ENCODE peak calls at places on chromosomes 13 and 19, in four cellular contexts. One of them, this sample, is unnamed.
A peak's percentile ranks its signal among the peaks of the same experiment; 100 is the strongest.

GRCh38 chr19:3333020-3333583 is 33.3 kb upstream of the NFIC start:
- DNase-seq in neural progenitor cell: no peak
- DNase-seq in lung: no peak
- DNase-seq in breast epithelium: no peak
- DNase-seq in this sample: no peak

GRCh38 chr19:6108721-6109633 is 1.3 kb downstream of the RFX2 start:
- DNase-seq in lung: peak; percentile 60
- DNase-seq in breast epithelium: peak; percentile 68
- DNase-seq in neural progenitor cell: peak; percentile 57
- DNase-seq in this sample: no peak

GRCh38 chr13:61414686-61415664 is 674 bp downstream of the PCDH20 start:
- DNase-seq in breast epithelium: no peak
- DNase-seq in lung: peak; percentile 77
- DNase-seq in neural progenitor cell: peak; percentile 91
- DNase-seq in this sample: peak; percentile 57

GRCh38 chr19:12834976-12835757 is 788 bp upstream of the RTBDN start:
- DNase-seq in breast epithelium: no peak
- DNase-seq in lung: no peak
- DNase-seq in neural progenitor cell: peak; percentile 57
- DNase-seq in this sample: no peak

GRCh38 chr13:100244431-100244830 is 155.5 kb downstream of the PCCA start:
- DNase-seq in neural progenitor cell: no peak
- DNase-seq in lung: no peak
- DNase-seq in breast epithelium: no peak
- DNase-seq in this sample: no peak

GRCh38 chr13:111005808-111006494 is 91.1 kb upstream of the ANKRD10 start:
- DNase-seq in lung: no peak
- DNase-seq in neural progenitor cell: no peak
- DNase-seq in breast epithelium: no peak
- DNase-seq in this sample: no peak

GRCh38 chr13:101757446-101758039 is 305.1 kb downstream of the ITGBL1 start:
- DNase-seq in lung: no peak
- DNase-seq in breast epithelium: no peak
- DNase-seq in neural progenitor cell: peak; percentile 9
- DNase-seq in this sample: no peak

GRCh38 chr19:1955171-1956142 is 14.5 kb downstream of the CSNK1G2 start:
- DNase-seq in lung: no peak
- DNase-seq in breast epithelium: no peak
- DNase-seq in neural progenitor cell: no peak
- DNase-seq in this sample: no peak

GRCh38 chr19:43675269-43675879 is 5.4 kb upstream of the PLAUR start:
- DNase-seq in breast epithelium: peak; percentile 74
- DNase-seq in neural progenitor cell: no peak
- DNase-seq in lung: peak; percentile 58
- DNase-seq in this sample: peak; percentile 77

GRCh38 chr13:47610687-47611086 is 390.4 kb downstream of the SUCLA2 start:
- DNase-seq in lung: no peak
- DNase-seq in neural progenitor cell: no peak
- DNase-seq in breast epithelium: no peak
- DNase-seq in this sample: no peak

GRCh38 chr13:80476953-80477352 is 136.0 kb upstream of the SPRY2 start:
- DNase-seq in lung: no peak
- DNase-seq in breast epithelium: no peak
- DNase-seq in neural progenitor cell: no peak
- DNase-seq in this sample: no peak

GRCh38 chr13:74251778-74252519 is 117.7 kb upstream of the KLF12 start:
- DNase-seq in breast epithelium: no peak
- DNase-seq in neural progenitor cell: no peak
- DNase-seq in lung: no peak
- DNase-seq in this sample: no peak

GRCh38 chr19:8528500-8528899 is 14.5 kb upstream of the ZNF414 start:
- DNase-seq in neural progenitor cell: no peak
- DNase-seq in breast epithelium: no peak
- DNase-seq in lung: no peak
- DNase-seq in this sample: no peak

GRCh38 chr19:11261902-11262839 is at the start of gene DOCK6:
- DNase-seq in neural progenitor cell: peak; percentile 80
- DNase-seq in breast epithelium: peak; percentile 33
- DNase-seq in lung: no peak
- DNase-seq in this sample: no peak

GRCh38 chr13:112246731-112247470 is 129.3 kb upstream of the SPACA7 start:
- DNase-seq in neural progenitor cell: no peak
- DNase-seq in lung: peak; percentile 19
- DNase-seq in breast epithelium: no peak
- DNase-seq in this sample: no peak

GRCh38 chr13:55727683-55728082 is 1413.0 kb upstream of the PRR20A start:
- DNase-seq in lung: no peak
- DNase-seq in neural progenitor cell: no peak
- DNase-seq in breast epithelium: no peak
- DNase-seq in this sample: no peak

GRCh38 chr19:43596842-43597461 is 557 bp downstream of the ZNF576 start:
- DNase-seq in breast epithelium: no peak
- DNase-seq in neural progenitor cell: peak; percentile 18
- DNase-seq in lung: no peak
- DNase-seq in this sample: no peak

GRCh38 chr13:45325806-45326205 is 15.2 kb downstream of the TPT1 start:
- DNase-seq in lung: no peak
- DNase-seq in breast epithelium: no peak
- DNase-seq in neural progenitor cell: no peak
- DNase-seq in this sample: peak; percentile 75

GRCh38 chr19:38944981-38945506 is 14.3 kb downstream of the MRPS12 start:
- DNase-seq in neural progenitor cell: no peak
- DNase-seq in breast epithelium: no peak
- DNase-seq in lung: no peak
- DNase-seq in this sample: no peak

GRCh38 chr13:111177081-111177711 is 62.1 kb downstream of the ARHGEF7 start:
- DNase-seq in lung: no peak
- DNase-seq in breast epithelium: peak; percentile 27
- DNase-seq in neural progenitor cell: no peak
- DNase-seq in this sample: no peak

GRCh38 chr19:3508771-3509535 is 2.8 kb downstream of the FZR1 start:
- DNase-seq in breast epithelium: no peak
- DNase-seq in neural progenitor cell: no peak
- DNase-seq in lung: no peak
- DNase-seq in this sample: no peak

GRCh38 chr13:72651196-72651595 is 76.2 kb downstream of the MZT1 start:
- DNase-seq in lung: no peak
- DNase-seq in neural progenitor cell: peak; percentile 58
- DNase-seq in breast epithelium: no peak
- DNase-seq in this sample: no peak

GRCh38 chr19:4817467-4818277 is 13.8 kb downstream of the TICAM1 start:
- DNase-seq in lung: no peak
- DNase-seq in neural progenitor cell: no peak
- DNase-seq in breast epithelium: no peak
- DNase-seq in this sample: no peak

GRCh38 chr19:44156475-44156874 is 8.4 kb upstream of the ZNF226 start:
- DNase-seq in breast epithelium: no peak
- DNase-seq in lung: no peak
- DNase-seq in neural progenitor cell: no peak
- DNase-seq in this sample: no peak

GRCh38 chr13:73870970-73871935 is 263.0 kb downstream of the KLF12 start:
- DNase-seq in lung: no peak
- DNase-seq in neural progenitor cell: no peak
- DNase-seq in breast epithelium: no peak
- DNase-seq in this sample: peak; percentile 34

GRCh38 chr13:72886272-72887062 is 104.5 kb downstream of the PIBF1 start:
- DNase-seq in lung: no peak
- DNase-seq in neural progenitor cell: no peak
- DNase-seq in breast epithelium: no peak
- DNase-seq in this sample: no peak

GRCh38 chr19:52936151-52936957 is 13.1 kb upstream of the ZNF888 start:
- DNase-seq in neural progenitor cell: no peak
- DNase-seq in lung: no peak
- DNase-seq in breast epithelium: no peak
- DNase-seq in this sample: no peak

GRCh38 chr13:93079294-93079693 is 147.3 kb upstream of the GPC6 start:
- DNase-seq in breast epithelium: no peak
- DNase-seq in neural progenitor cell: no peak
- DNase-seq in lung: no peak
- DNase-seq in this sample: no peak

GRCh38 chr13:109000207-109000606 is 370.8 kb downstream of the MYO16 start:
- DNase-seq in lung: no peak
- DNase-seq in neural progenitor cell: no peak
- DNase-seq in breast epithelium: no peak
- DNase-seq in this sample: no peak

GRCh38 chr19:3266092-3266693 is 41.7 kb downstream of the CELF5 start:
- DNase-seq in lung: no peak
- DNase-seq in neural progenitor cell: no peak
- DNase-seq in breast epithelium: no peak
- DNase-seq in this sample: no peak

GRCh38 chr13:59677966-59678814 is 485.5 kb downstream of the DIAPH3 start:
- DNase-seq in lung: no peak
- DNase-seq in neural progenitor cell: peak; percentile 65
- DNase-seq in breast epithelium: no peak
- DNase-seq in this sample: peak; percentile 12

GRCh38 chr19:10419200-10419645 is 1.1 kb upstream of the PDE4A start:
- DNase-seq in neural progenitor cell: peak; percentile 62
- DNase-seq in lung: no peak
- DNase-seq in breast epithelium: no peak
- DNase-seq in this sample: no peak

GRCh38 chr13:51714663-51715168 is 89.2 kb downstream of the DHRS12 start:
- DNase-seq in breast epithelium: no peak
- DNase-seq in lung: no peak
- DNase-seq in neural progenitor cell: no peak
- DNase-seq in this sample: no peak

GRCh38 chr13:98975822-98976261 is 2.0 kb downstream of the DOCK9 start:
- DNase-seq in neural progenitor cell: peak; percentile 59
- DNase-seq in breast epithelium: no peak
- DNase-seq in lung: no peak
- DNase-seq in this sample: no peak

GRCh38 chr13:98977568-98978270 is at the start of gene DOCK9:
- DNase-seq in lung: peak; percentile 42
- DNase-seq in neural progenitor cell: peak; percentile 67
- DNase-seq in breast epithelium: no peak
- DNase-seq in this sample: peak; percentile 52

GRCh38 chr13:98978280-98978679 is 416 bp upstream of the DOCK9 start:
- DNase-seq in breast epithelium: no peak
- DNase-seq in lung: no peak
- DNase-seq in neural progenitor cell: no peak
- DNase-seq in this sample: peak; percentile 90

GRCh38 chr13:98976941-98977340 is 923 bp downstream of the DOCK9 start:
- DNase-seq in neural progenitor cell: no peak
- DNase-seq in breast epithelium: no peak
- DNase-seq in lung: no peak
- DNase-seq in this sample: no peak

DNA sequence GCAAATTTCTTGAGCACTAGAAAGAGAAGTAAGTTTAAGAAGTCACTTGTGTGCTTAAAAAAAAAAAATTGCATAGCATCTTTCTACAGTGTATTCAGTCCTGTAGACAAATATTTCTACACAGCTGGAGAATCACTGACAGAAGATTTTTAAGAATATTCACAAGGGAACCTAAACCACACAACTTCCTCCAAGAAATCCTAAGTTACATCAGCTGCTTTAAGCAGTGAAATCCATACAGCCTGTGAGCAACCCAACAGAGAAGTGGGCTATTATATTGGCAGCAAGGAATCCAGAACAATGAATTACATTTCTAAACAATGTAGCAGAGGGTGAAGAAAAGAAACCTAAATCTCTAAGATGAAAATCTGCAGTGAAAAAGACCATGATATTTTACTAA is 1.5 kb downstream of the DOCK9 start:
- DNase-seq in neural progenitor cell: no peak
- DNase-seq in breast epithelium: no peak
- DNase-seq in lung: no peak
- DNase-seq in this sample: no peak
- H3K4me3 ChIP-seq in neural progenitor cell: peak overlapping the region; percentile 2
- H3K4me3 ChIP-seq in breast epithelium: peak overlapping the region; percentile 67
- H3K4me3 ChIP-seq in lung: no peak overlapping the region
- H3K4me3 ChIP-seq in this sample: peak overlapping the region; percentile 21

GRCh38 chr19:33953592-33953991 is 156.9 kb downstream of the KCTD15 start:
- DNase-seq in lung: no peak
- DNase-seq in neural progenitor cell: no peak
- DNase-seq in breast epithelium: no peak
- DNase-seq in this sample: no peak
- TF ChIP-seq CTCF in lung: peak; percentile 6
- TF ChIP-seq CTCF in neural progenitor cell: no peak
- TF ChIP-seq CTCF in breast epithelium: no peak
- TF ChIP-seq CTCF in this sample: no peak

DNA sequence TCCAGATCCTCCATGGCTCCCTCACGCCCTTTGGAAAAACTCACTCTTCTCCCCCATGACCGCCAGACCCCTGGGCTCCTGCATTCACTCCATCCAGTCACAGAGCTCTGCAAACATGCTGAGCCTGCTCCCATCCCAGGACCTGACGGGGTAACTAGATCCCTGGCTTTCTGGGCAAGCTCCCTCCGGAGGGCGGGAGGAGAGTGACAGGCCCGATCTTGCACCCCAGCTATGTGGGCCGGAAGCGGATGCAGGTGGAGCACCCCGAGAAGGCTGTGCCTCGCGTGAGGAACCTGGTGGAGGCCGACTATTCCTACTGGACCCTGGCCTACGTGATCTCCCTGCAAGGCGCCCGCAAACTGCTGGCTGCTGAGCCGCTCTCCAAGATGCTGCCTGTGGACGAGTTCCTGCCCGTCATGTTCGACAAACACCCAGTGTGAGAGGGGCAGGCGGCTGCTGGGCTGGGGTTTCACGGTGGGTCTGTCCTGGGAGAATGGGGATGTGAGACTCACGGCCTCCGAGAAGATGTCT is 25.1 kb downstream of the COLGALT1 start:
- DNase-seq in lung: no peak
- DNase-seq in breast epithelium: no peak
- DNase-seq in neural progenitor cell: no peak
- DNase-seq in this sample: no peak
- H3K36me3 ChIP-seq in lung: peaks cover 6% of the 10 kb centered on the region
- H3K36me3 ChIP-seq in breast epithelium: no peaks in the 10 kb centered on the region
- H3K36me3 ChIP-seq in neural progenitor cell: no peaks in the 10 kb centered on the region
- H3K36me3 ChIP-seq in this sample: peaks cover 6% of the 10 kb centered on the region

GRCh38 chr19:42450314-42450934 is 7.7 kb upstream of the CXCL17 start:
- DNase-seq in breast epithelium: peak; percentile 88
- DNase-seq in lung: peak; percentile 83
- DNase-seq in neural progenitor cell: peak; percentile 82
- DNase-seq in this sample: peak; percentile 60

GRCh38 chr19:42442833-42443232 is at the start of gene CXCL17:
- DNase-seq in lung: peak; percentile 70
- DNase-seq in breast epithelium: no peak
- DNase-seq in neural progenitor cell: no peak
- DNase-seq in this sample: no peak

GRCh38 chr19:42441047-42441440 is 1.7 kb downstream of the CXCL17 start:
- DNase-seq in neural progenitor cell: no peak
- DNase-seq in breast epithelium: no peak
- DNase-seq in lung: no peak
- DNase-seq in this sample: no peak

GRCh38 chr19:42443944-42444398 is 1.2 kb upstream of the CXCL17 start:
- DNase-seq in lung: no peak
- DNase-seq in neural progenitor cell: no peak
- DNase-seq in breast epithelium: no peak
- DNase-seq in this sample: no peak

DNA sequence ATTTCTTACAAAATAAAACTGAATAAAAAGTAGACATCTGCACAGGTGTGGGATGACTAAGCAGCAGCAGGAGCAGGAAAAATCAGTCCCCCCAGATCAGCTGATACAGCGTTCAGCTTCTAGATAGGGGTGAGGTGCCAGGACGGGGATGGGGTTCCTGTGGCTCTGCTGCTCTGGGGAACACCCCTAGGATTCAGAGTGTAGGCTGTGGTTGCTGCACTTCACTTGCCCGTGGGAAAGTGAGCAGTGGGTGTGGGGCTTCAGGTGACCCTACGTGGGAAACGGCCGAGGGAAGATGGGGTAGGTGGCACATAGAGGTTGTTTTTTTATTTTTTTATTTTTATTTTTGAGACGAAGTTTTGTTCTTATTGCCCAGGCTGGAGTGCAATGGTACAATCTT is 3.2 kb upstream of the CXCL17 start:
- DNase-seq in neural progenitor cell: no peak
- DNase-seq in breast epithelium: no peak
- DNase-seq in lung: no peak
- DNase-seq in this sample: no peak
- H3K4me3 ChIP-seq in neural progenitor cell: no peak overlapping the region
- H3K4me3 ChIP-seq in breast epithelium: no peak overlapping the region
- H3K4me3 ChIP-seq in lung: no peak overlapping the region
- H3K4me3 ChIP-seq in this sample: no peak overlapping the region

This sample was measured in kidney epithelial cell.